ENCODE peak calls at places on chromosomes 3 and 15, in nine cellular contexts. L is CD4-positive, alpha-beta T cell; W is brain microvascular endothelial cell; J is dorsolateral prefrontal cortex; H is heart left ventricle; D is astrocyte; E is IMR-90; P is MM.1S; B is ovary. G is an unnamed sample. For H3K27me3, the result is how much of the 10 kb centered on the place peaks cover.

GRCh38 chr3:139339219-139339906 is 4.5 kb upstream of the MRPS22 start:
- DNase-seq in L (no peak), W (peak), J (no peak), H (no peak), D (peak), E (peak), P (no peak), B (no peak), G (no peak)

GRCh38 chr3:179355996-179356395 is 8.5 kb downstream of the MFN1 start:
- DNase-seq in L (no peak), W (no peak), J (no peak), H (no peak), D (no peak), E (no peak), P (no peak), B (no peak), G (no peak)

GRCh38 chr15:44045217-44045616 is 149.9 kb downstream of the FRMD5 start:
- DNase-seq in L (no peak), W (no peak), J (no peak), H (no peak), D (no peak), E (no peak), P (no peak), B (no peak), G (no peak)

GRCh38 chr15:50259276-50259675 is 6.2 kb downstream of the HDC start:
- DNase-seq in L (no peak), W (no peak), J (no peak), H (no peak), D (no peak), E (no peak), P (no peak), B (no peak), G (no peak)

GRCh38 chr3:72482589-72483249 is 365.5 kb downstream of the SHQ1 start:
- DNase-seq in L (peak), W (peak), J (no peak), H (peak), D (peak), E (peak), P (peak), B (peak), G (peak)

GRCh38 chr3:29716213-29716612 is 435.3 kb downstream of the RBMS3 start:
- DNase-seq in L (no peak), W (no peak), J (no peak), H (no peak), D (no peak), E (no peak), P (no peak), B (no peak), G (no peak)

GRCh38 chr3:146033950-146034349 is 127.0 kb downstream of the PLOD2 start:
- DNase-seq in L (no peak), W (no peak), J (no peak), H (no peak), D (no peak), E (no peak), P (peak), B (no peak), G (no peak)

GRCh38 chr3:32495085-32495484 is 7.6 kb downstream of the CMTM6 start:
- DNase-seq in L (no peak), W (no peak), J (no peak), H (no peak), D (no peak), E (no peak), P (no peak), B (no peak), G (no peak)

GRCh38 chr3:120567370-120568197 is 28.6 kb upstream of the NDUFB4 start:
- DNase-seq in L (no peak), W (peak), J (no peak), H (no peak), D (peak), E (peak), P (peak), B (peak), G (no peak)

GRCh38 chr3:72145506-72146380 is 360.8 kb upstream of the PROK2 start:
- DNase-seq in L (no peak), W (peak), J (peak), H (no peak), D (peak), E (peak), P (no peak), B (no peak), G (peak)

GRCh38 chr3:73188707-73189106 is 127.2 kb downstream of the EBLN2 start:
- DNase-seq in L (no peak), W (no peak), J (no peak), H (no peak), D (no peak), E (no peak), P (no peak), B (no peak), G (no peak)

GRCh38 chr15:67083135-67083766 is 17.8 kb downstream of the SMAD3 start:
- DNase-seq in L (no peak), W (no peak), J (no peak), H (no peak), D (no peak), E (peak), P (no peak), B (no peak), G (no peak)

GRCh38 chr3:71503525-71504249 is 79.8 kb downstream of the FOXP1 start:
- DNase-seq in L (no peak), W (peak), J (no peak), H (no peak), D (peak), E (peak), P (no peak), B (no peak), G (no peak)

GRCh38 chr3:123421353-123422174 is 27.3 kb downstream of the ADCY5 start:
- DNase-seq in L (no peak), W (peak), J (no peak), H (no peak), D (peak), E (no peak), P (no peak), B (peak), G (no peak)

GRCh38 chr3:45776611-45777010 is 19.7 kb downstream of the SLC6A20 start:
- DNase-seq in L (no peak), W (no peak), J (no peak), H (no peak), D (no peak), E (no peak), P (no peak), B (no peak), G (no peak)

GRCh38 chr3:197600796-197601565 is 45.2 kb upstream of the BDH1 start:
- DNase-seq in L (no peak), W (peak), J (no peak), H (no peak), D (peak), E (peak), P (no peak), B (no peak), G (no peak)

GRCh38 chr15:53038542-53038941 is 248.4 kb upstream of the ONECUT1 start:
- DNase-seq in L (no peak), W (no peak), J (no peak), H (no peak), D (no peak), E (no peak), P (no peak), B (no peak), G (no peak)

GRCh38 chr3:111758642-111759041 is 100.4 kb upstream of the PHLDB2 start:
- DNase-seq in L (no peak), W (peak), J (no peak), H (no peak), D (peak), E (peak), P (no peak), B (no peak), G (no peak)

GRCh38 chr15:95141486-95141885 is 910.1 kb downstream of the MCTP2 start:
- DNase-seq in L (no peak), W (no peak), J (no peak), H (no peak), D (peak), E (peak), P (no peak), B (no peak), G (no peak)

GRCh38 chr3:183385698-183386590 is 42.5 kb downstream of the MCF2L2 start:
- DNase-seq in L (peak), W (peak), J (no peak), H (no peak), D (peak), E (peak), P (peak), B (peak), G (peak)

GRCh38 chr15:36075333-36075732 is 504.1 kb upstream of the CDIN1 start:
- DNase-seq in L (no peak), W (no peak), J (no peak), H (no peak), D (no peak), E (peak), P (no peak), B (no peak), G (no peak)

GRCh38 chr3:138356666-138357409 is 8.5 kb downstream of the MRAS start:
- DNase-seq in L (no peak), W (no peak), J (no peak), H (no peak), D (no peak), E (no peak), P (no peak), B (no peak), G (no peak)

GRCh38 chr15:33278816-33279612 is 31.8 kb upstream of the RYR3 start:
- DNase-seq in L (no peak), W (peak), J (no peak), H (no peak), D (peak), E (peak), P (no peak), B (no peak), G (peak)

GRCh38 chr3:170690133-170690981 is 104.5 kb upstream of the SLC7A14 start:
- DNase-seq in L (peak), W (peak), J (peak), H (peak), D (no peak), E (peak), P (peak), B (peak), G (peak)

GRCh38 chr15:87207251-87207650 is 1049.3 kb downstream of the NTRK3 start:
- DNase-seq in L (no peak), W (no peak), J (no peak), H (no peak), D (no peak), E (no peak), P (no peak), B (no peak), G (no peak)

GRCh38 chr15:88938802-88939485 is 25.8 kb upstream of the MFGE8 start:
- DNase-seq in L (no peak), W (no peak), J (no peak), H (no peak), D (no peak), E (no peak), P (no peak), B (no peak), G (no peak)

GRCh38 chr3:133294253-133294652 is 105.6 kb upstream of the BFSP2 start:
- DNase-seq in L (no peak), W (peak), J (no peak), H (no peak), D (no peak), E (peak), P (no peak), B (no peak), G (no peak)

GRCh38 chr15:85443593-85444328 is 63.4 kb downstream of the AKAP13 start:
- DNase-seq in L (no peak), W (peak), J (no peak), H (peak), D (peak), E (peak), P (peak), B (no peak), G (no peak)

GRCh38 chr3:194382892-194383223 is 13.3 kb upstream of the LRRC15 start:
- DNase-seq in L (no peak), W (no peak), J (no peak), H (no peak), D (no peak), E (no peak), P (no peak), B (no peak), G (no peak)

GRCh38 chr3:67529915-67530314 is 124.5 kb downstream of the SUCLG2 start:
- DNase-seq in L (no peak), W (no peak), J (no peak), H (no peak), D (peak), E (peak), P (no peak), B (no peak), G (no peak)

GRCh38 chr3:59424268-59425010 is 374.6 kb upstream of the CFAP20DC start:
- DNase-seq in L (peak), W (peak), J (no peak), H (peak), D (peak), E (peak), P (peak), B (no peak), G (no peak)

GRCh38 chr3:54905230-54905888 is 22.5 kb downstream of the LRTM1 start:
- DNase-seq in L (no peak), W (no peak), J (no peak), H (no peak), D (peak), E (peak), P (no peak), B (no peak), G (no peak)

GRCh38 chr3:4808637-4809036 is 170.6 kb upstream of the BHLHE40 start:
- DNase-seq in L (no peak), W (no peak), J (no peak), H (no peak), D (no peak), E (no peak), P (no peak), B (no peak), G (no peak)

GRCh38 chr15:31871887-31872281 is 158.4 kb upstream of the CHRNA7 start:
- DNase-seq in L (no peak), W (no peak), J (no peak), H (no peak), D (no peak), E (no peak), P (no peak), B (no peak), G (no peak)

GRCh38 chr15:31867536-31868442 is 162.5 kb upstream of the CHRNA7 start:
- DNase-seq in L (peak), W (peak), J (peak), H (peak), D (peak), E (peak), P (peak), B (peak), G (no peak)

GRCh38 chr15:31871159-31871886 is 159.0 kb upstream of the CHRNA7 start:
- DNase-seq in L (no peak), W (no peak), J (no peak), H (no peak), D (no peak), E (no peak), P (peak), B (no peak), G (no peak)

GRCh38 chr15:31870336-31871158 is 159.8 kb upstream of the CHRNA7 start:
- DNase-seq in L (peak), W (peak), J (peak), H (peak), D (peak), E (peak), P (peak), B (peak), G (peak)

DNA sequence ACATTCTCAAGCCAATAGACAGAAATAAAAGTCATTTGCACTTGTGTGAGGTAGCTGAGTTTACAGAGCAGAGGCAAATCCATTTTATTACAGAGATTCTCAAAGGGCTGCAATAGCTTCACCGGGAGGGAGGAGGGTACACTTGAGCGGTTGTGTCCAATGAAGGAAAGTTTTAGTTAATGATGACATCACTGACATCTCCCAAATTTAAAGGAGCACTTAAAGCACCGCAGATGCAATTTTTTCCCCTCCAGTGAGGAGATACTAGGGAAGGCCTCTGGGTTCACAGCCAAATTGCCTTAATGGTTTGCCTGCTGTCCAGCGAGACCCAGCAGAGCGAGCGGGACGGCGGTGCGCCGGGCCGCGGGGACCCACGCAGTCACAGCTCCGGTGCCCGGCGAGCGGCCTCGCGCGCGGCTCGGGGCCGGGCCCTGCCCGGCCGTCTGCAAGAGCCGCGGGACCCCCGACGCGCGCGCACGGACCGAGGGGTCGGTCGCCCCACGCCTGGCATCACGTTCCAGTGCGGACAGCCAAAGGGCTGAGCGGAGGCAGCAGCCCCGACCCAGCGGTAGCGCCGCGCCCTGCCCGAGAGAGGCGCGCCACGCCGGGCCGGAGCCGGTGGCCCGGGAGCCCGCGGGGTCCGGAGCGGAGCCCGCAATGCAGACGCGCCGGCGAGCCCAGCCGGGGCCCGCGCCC is 160.5 kb upstream of the CHRNA7 start:
- DNase-seq in L (no peak), W (no peak), J (no peak), H (no peak), D (no peak), E (no peak), P (no peak), B (peak), G (no peak)
- H3K27ac ChIP-seq in L (no peak), W (no peak), J (peak), H (no peak), D (no peak), E (no peak), P (no peak), B (no peak), G (no peak)

GRCh38 chr15:45123397-45123796 is 6.3 kb downstream of the DUOXA1 start:
- DNase-seq in L (no peak), W (no peak), J (no peak), H (no peak), D (no peak), E (no peak), P (no peak), B (no peak), G (no peak)
- H3K27me3 ChIP-seq in L (under half), W (under half), J (under half), H (under half), D (under half), E (under half), P (under half), B (under half), G (under half)

DNA sequence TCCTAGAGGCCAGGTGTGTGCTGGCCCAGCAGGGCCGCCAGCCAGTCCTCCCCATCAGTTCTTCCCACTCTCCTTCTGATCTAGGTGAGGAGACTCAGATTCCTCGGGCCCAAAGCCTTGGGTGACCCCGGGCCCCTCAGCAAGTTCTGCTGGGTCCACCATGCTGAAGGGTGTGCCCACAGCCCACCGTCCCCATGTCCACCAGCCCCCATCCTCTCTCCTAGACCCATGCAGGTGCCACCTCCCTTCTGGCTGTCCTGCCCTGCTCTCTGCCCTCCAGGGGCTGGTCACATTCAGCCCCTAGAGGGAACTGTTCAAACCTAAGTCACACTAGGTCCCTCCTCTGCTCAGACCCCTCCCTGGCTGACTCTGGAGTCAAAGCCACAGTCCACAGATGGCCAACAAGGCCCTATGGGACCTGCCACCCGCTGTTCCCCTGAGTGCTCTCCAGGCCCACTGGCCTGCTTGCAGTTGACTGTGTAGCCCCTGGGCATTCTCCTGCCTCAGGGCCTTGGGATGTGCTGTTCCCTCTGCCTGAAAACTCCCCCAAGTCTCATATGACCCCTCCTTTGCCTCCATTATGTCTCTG is 878 bp upstream of the TLR9 start:
- DNase-seq in L (no peak), W (no peak), J (no peak), H (no peak), D (no peak), E (no peak), P (no peak), B (no peak), G (no peak)
- H3K27ac ChIP-seq in L (peak), W (no peak), J (no peak), H (no peak), D (no peak), E (no peak), P (peak), B (no peak), G (no peak)

DNA sequence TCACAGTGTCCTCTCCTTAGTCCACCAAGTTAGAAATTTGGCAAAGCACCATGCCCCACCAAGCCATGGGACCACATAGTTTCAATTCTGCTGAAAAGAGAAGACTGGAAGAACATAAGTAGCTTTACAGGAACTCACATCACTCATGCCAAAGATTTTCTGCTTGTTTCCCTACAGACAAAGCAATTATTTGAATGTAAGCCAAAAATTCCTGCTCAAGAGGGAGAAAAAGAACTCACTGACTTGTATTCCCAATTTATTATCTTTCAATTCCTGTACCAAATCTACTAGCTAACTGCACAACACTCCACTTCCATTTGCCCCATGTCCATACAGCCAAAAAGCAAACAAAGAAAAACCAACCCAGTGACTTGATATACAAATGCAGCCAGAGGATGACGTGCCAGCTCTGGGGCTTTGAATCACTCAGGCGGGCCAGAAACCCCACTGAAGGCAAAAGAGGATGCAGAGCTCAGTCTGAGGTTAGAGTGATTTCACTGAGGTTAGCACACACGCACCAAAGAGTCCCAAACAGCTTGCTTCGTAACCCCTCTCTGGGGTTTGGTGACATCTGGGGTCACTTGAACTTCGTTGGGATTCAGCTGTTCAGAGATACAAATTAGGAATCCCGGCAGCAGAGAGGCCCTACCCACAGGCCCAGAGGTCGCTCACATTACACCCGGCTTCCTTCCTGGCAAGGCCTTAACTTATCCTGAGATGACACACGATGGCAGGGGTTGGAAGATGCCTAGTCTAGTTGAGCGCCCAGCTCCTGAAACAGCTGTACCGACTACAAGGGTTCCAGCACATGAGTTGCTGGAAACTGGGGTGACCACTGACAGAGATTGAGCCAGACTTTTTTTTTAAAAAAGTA is 1.7 kb downstream of the RFTN1 start:
- DNase-seq in L (peak), W (peak), J (no peak), H (peak), D (peak), E (peak), P (no peak), B (peak), G (peak)
- H3K27me3 ChIP-seq in L (under half), W (under half), J (under half), H (under half), D (under half), E (under half), P (under half), B (under half), G (under half)

GRCh38 chr3:155153242-155154186 is 73.4 kb downstream of the MME start:
- DNase-seq in L (no peak), W (no peak), J (no peak), H (no peak), D (no peak), E (no peak), P (no peak), B (no peak), G (no peak)
- H3K27ac ChIP-seq in L (no peak), W (no peak), J (no peak), H (no peak), D (no peak), E (no peak), P (no peak), B (no peak), G (no peak)

DNA sequence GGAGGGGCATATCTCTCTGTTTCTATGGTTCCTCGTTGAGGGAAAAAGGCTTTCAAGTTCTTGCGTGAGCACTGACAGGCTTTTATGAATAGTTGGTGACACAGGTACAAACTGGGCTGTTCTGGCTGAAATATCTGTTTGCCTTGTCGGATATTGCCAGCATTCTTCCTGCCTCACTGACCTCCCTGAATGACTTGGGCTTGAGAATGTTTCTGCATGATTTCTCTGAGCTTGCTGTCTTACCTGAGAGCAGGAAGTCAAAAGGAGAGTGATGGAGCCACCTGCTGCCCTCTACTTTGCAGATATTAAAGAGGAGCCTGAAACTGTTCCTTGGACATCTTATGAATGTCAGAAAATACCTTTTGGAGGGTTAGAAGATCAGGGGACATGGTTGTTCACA is 4.8 kb downstream of the GCNT3 start:
- DNase-seq in L (no peak), W (no peak), J (no peak), H (no peak), D (no peak), E (no peak), P (no peak), B (no peak), G (no peak)
- H3K27me3 ChIP-seq in L (under half), W (under half), J (under half), H (under half), D (under half), E (under half), P (under half), B (under half), G (under half)

G was measured in ascending aorta.